ENCODE peak calls at places on chromosomes 6 and 20, in five cellular contexts. L is fibroblast of lung, S is PC-3, M is uterus, N is lower lobe of right lung. C is an unnamed sample.

GRCh38 chr20:3141757-3142156 is 17.9 kb downstream of the FASTKD5 start:
- DNase-seq in S (no peak), N (no peak), M (no peak), L (no peak), C (no peak)

GRCh38 chr6:13349811-13350506 is 21.6 kb upstream of the TBC1D7 start:
- DNase-seq in M (no peak), N (no peak), L (no peak), S (no peak), C (no peak)

GRCh38 chr6:26296556-26296856 is 68.5 kb upstream of the BTN3A2 start:
- DNase-seq in S (no peak), N (no peak), L (no peak), M (no peak), C (no peak)

GRCh38 chr20:47865451-47865850 is 80.2 kb upstream of the SULF2 start:
- DNase-seq in S (no peak), L (no peak), M (no peak), N (no peak), C (no peak)

GRCh38 chr20:51446656-51447055 is 95.9 kb downstream of the NFATC2 start:
- DNase-seq in S (peak), M (peak), N (no peak), L (peak), C (peak)

GRCh38 chr6:139334791-139335446 is 39.5 kb downstream of the CITED2 start:
- DNase-seq in M (no peak), L (peak), S (peak), N (no peak), C (peak)

GRCh38 chr6:21384211-21384610 is 209.3 kb upstream of the SOX4 start:
- DNase-seq in M (no peak), L (no peak), S (peak), N (no peak), C (no peak)

GRCh38 chr6:130575557-130575956 is 209.7 kb downstream of the TMEM200A start:
- DNase-seq in L (no peak), N (no peak), S (no peak), M (no peak), C (no peak)

GRCh38 chr20:64067733-64068307 is 4.8 kb downstream of the TCEA2 start:
- DNase-seq in S (no peak), L (no peak), N (no peak), M (no peak), C (no peak)

GRCh38 chr20:2814587-2815051 is at the start of gene C20orf141:
- DNase-seq in L (peak), S (peak), M (peak), N (no peak), C (peak)

GRCh38 chr6:37048851-37049734 is 43.6 kb downstream of the FGD2 start:
- DNase-seq in S (peak), L (peak), N (no peak), M (peak), C (peak)

GRCh38 chr6:134624781-134625180 is 306.9 kb upstream of the SGK1 start:
- DNase-seq in L (no peak), S (no peak), N (no peak), M (no peak), C (no peak)

GRCh38 chr6:127762284-127762683 is 138.6 kb downstream of the THEMIS start:
- DNase-seq in N (no peak), M (no peak), L (no peak), S (no peak), C (no peak)

GRCh38 chr6:51398064-51398740 is 579.5 kb downstream of the TFAP2B start:
- DNase-seq in L (no peak), M (no peak), N (peak), S (peak), C (no peak)

GRCh38 chr6:138572200-138572875 is 73.0 kb upstream of the NHSL1 start:
- DNase-seq in N (peak), S (peak), M (peak), L (peak), C (peak)

GRCh38 chr6:101290346-101290745 is 103.2 kb upstream of the GRIK2 start:
- DNase-seq in N (no peak), S (no peak), M (no peak), L (no peak), C (no peak)

GRCh38 chr6:106549521-106549920 is 79.8 kb downstream of the RTN4IP1 start:
- DNase-seq in M (no peak), S (no peak), N (no peak), L (no peak), C (no peak)
- H3K27ac ChIP-seq in M (no peak), S (no peak), N (no peak), L (no peak), C (peak)

GRCh38 chr6:121437861-121438651 is 2.6 kb downstream of the GJA1 start:
- DNase-seq in S (peak), M (no peak), N (no peak), L (peak), C (peak)
- H3K27ac ChIP-seq in S (peak), M (peak), N (peak), L (peak), C (peak)

DNA sequence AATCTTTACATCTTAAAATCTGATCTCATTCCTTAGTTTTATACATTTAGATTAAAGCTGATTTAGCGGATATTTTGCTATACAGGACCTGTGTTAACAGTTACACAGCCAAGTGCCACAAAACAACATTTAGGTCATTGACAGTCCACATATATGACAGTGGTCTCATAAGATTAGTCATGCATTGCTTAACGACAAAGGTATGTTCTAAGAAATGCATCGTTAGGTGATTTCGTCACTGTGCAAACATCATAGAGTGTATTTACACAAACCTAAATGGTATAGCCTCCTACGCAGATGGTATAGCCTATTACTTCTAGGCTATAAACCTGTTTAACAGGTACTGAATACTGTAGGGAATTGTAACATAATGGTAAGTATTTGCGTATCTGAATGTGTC is 21.6 kb downstream of the ADGRG6 start:
- DNase-seq in M (no peak), S (peak), N (no peak), L (no peak), C (peak)
- H3K27ac ChIP-seq in M (no peak), S (peak), N (no peak), L (no peak), C (no peak)

GRCh38 chr6:157037165-157037564 is 260.0 kb downstream of the ARID1B start:
- DNase-seq in L (no peak), M (no peak), N (no peak), S (no peak), C (no peak)
- H3K27ac ChIP-seq in L (no peak), M (no peak), N (no peak), S (no peak), C (no peak)

DNA sequence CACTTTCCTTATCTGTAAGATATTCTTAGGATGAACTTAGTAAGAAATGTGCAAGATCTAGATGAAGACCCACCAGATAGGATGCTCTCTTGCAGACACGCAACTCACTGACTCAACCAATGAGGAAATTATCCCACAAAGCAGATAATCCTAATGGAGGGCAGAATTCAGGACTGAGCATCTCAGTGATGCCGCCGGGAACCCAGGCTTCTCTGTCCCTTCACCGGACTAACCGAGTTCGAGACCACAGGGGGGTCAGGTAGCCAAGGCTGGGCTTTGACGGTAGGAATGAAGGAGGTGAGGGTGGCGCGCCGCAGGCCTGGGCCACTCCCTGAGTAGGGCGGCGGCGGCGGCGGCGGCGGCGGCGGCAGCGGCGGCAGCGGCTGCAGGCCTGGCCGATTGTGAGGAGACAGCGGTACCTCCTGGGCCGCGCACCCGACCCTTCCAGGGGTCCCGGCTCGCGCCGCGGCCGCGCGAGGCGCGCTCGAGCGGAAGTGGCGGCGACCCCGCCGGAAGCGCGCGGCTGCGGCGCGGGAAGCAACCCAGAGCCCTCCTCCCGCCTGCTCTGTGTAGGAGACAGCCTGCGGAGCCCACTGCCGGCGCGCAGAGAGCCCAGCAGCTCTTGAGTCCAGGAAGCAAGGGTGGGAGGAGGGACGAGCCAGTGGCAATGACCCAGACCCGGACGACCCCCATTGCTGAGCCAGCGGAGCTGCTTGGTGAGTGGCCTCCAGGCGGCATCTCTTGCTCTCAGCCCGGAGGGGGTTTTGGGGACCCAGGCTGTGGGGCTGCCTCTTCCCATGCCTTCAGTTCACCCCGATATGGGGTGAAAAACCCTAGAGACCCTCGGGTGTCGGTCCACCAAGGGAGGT is at the start of gene KHDC1:
- DNase-seq in M (peak), S (peak), L (peak), N (peak), C (peak)
- H3K27ac ChIP-seq in M (peak), S (no peak), L (peak), N (peak), C (peak)

DNA sequence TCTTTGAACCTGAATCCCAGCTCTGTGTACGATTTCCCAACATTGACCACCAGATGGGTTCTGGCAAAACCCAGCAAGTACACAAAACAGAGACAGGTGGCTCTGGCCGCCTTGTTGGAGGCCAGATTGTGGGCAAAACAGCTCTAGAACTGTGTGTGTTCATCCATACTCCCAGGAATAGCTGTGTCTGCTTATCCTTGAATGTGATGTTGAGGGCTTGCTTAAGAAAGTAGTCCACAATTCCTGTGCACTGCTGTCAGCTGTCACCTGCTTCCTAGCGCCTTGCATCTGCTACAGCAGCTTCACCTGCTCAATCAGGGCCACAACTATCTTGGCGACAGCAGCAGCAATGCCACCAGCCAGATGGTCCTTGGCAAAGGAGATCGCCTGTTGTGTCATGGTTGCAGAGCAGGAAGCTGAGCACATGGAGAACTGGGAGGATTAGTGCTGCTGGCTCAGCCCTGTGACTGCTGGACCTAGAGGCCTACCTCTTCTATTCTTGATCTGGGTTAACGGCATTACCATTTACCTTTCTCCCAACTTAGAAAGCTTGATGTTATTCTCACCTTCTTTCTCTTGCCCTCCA is 3.7 kb upstream of the SMAP1 start:
- DNase-seq in S (no peak), N (no peak), L (no peak), M (no peak), C (no peak)
- H3K27ac ChIP-seq in S (no peak), N (no peak), L (no peak), M (no peak), C (no peak)

GRCh38 chr6:160520043-160520904 is 143.8 kb downstream of the LPA start:
- DNase-seq in S (peak), N (peak), L (peak), M (peak), C (peak)

GRCh38 chr6:160523223-160523622 is 140.9 kb downstream of the LPA start:
- DNase-seq in M (no peak), L (no peak), N (no peak), S (no peak), C (no peak)

GRCh38 chr6:160519133-160519532 is 144.9 kb downstream of the LPA start:
- DNase-seq in L (no peak), M (no peak), N (no peak), S (no peak), C (no peak)

GRCh38 chr6:160513836-160514235 is 150.2 kb downstream of the LPA start:
- DNase-seq in M (no peak), L (no peak), N (no peak), S (peak), C (no peak)

DNA sequence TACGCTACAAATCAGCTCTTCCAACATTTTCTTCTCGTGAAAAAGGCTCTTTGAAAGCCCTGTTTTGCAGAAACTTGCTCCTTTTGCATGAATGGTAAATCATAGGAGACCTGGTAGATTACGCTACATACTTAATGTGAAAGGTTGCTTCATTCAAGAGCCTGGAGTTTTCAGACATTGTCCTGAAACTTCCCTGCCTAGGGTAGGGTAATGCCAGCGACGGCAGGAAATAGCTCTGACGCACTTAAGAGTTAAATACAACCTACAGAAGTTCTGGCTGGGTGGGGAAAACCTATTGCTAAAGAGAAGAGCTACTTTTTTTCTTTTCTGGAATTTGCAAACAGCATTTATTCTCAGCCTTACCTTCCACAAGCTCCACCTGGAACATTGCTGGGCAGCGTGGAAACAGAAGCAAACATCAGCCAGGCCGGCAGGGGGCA is 144.5 kb downstream of the LPA start:
- DNase-seq in S (peak), N (no peak), M (no peak), L (no peak), C (no peak)
- H3K27ac ChIP-seq in S (peak), N (peak), M (peak), L (peak), C (peak)

DNA sequence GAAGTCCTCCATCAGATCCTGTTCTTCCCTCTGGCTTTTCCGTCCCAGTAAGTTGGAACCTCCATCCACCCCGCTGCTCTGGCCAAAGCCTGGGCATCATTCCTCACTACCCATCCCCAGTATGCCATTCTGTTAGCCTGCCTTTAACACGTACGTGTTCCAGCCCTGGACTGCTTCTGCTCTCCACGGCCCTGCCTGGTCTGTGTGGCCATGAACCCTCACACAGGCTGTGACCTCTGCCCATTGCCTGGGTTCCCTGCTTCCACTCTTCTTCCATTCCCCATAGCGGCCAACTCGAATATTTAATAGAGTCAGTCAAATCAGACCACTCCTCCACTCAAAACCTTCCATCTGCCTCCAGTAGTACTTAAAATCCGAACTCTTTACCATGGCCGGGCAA is 29.4 kb downstream of the RALGAPA2 start:
- DNase-seq in M (no peak), N (no peak), L (no peak), S (no peak), C (no peak)
- H3K27ac ChIP-seq in M (no peak), N (no peak), L (no peak), S (no peak), C (no peak)

GRCh38 chr6:5936140-5936539 is 70.6 kb downstream of the NRN1 start:
- DNase-seq in M (no peak), N (no peak), L (no peak), S (no peak), C (peak)
- H3K27ac ChIP-seq in M (no peak), N (no peak), L (no peak), S (no peak), C (no peak)

DNA sequence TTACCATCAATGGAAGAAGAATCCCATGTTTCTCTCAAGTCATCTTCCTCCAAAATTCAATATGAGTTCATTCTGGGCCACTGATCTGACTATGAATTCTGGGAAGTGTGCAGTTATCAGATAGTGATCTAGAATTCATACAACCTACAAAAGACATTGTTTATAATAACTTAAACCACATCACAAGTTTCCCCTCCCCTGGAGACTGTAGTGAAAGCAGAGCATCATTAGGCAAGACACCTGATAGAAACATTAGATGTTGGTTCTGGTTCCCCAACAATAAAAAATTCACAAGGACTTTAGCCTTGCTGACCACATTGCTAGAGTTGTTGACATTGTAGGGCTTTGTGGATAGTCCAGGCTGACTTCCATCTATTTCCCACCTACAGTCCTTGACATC is 506.4 kb upstream of the JAG1 start:
- DNase-seq in L (no peak), M (no peak), S (no peak), N (no peak), C (no peak)
- H3K27ac ChIP-seq in L (no peak), M (no peak), S (peak), N (no peak), C (no peak)